ENCODE peak calls at places on chromosomes 3 and 15, in four cellular contexts. K is stomach, M is GM12878, U is H1. X is an unnamed sample.

GRCh38 chr3:13287833-13288232 is 132.3 kb downstream of the NUP210 start:
- DNase-seq in M (no peak), K (no peak), U (no peak), X (no peak)

GRCh38 chr3:126358038-126358815 is 1.0 kb upstream of the KLF15 start:
- DNase-seq in U (peak; percentile 75), M (no peak), K (no peak), X (no peak)

GRCh38 chr3:10410383-10411002 is 89.6 kb upstream of the SEC13 start:
- DNase-seq in U (no peak), K (no peak), M (no peak), X (no peak)

GRCh38 chr3:189324538-189325138 is 152.9 kb downstream of the TPRG1 start:
- DNase-seq in U (no peak), M (peak; percentile 94), K (peak; percentile 78), X (peak; percentile 20)

GRCh38 chr3:43649365-43649968 is 27.7 kb upstream of the ANO10 start:
- DNase-seq in K (no peak), M (no peak), U (no peak), X (no peak)

GRCh38 chr3:32699429-32699828 is 14.4 kb downstream of the CNOT10 start:
- DNase-seq in U (no peak), K (no peak), M (no peak), X (no peak)

GRCh38 chr3:42685891-42686820 is 819 bp downstream of the KLHL40 start:
- DNase-seq in M (no peak), U (no peak), K (no peak), X (no peak)

GRCh38 chr3:14921811-14922705 is 25.3 kb upstream of the NR2C2 start:
- DNase-seq in M (no peak), U (no peak), K (peak; percentile 18), X (no peak)

GRCh38 chr15:56049577-56049976 is 56.2 kb upstream of the NEDD4 start:
- DNase-seq in U (no peak), M (no peak), K (no peak), X (no peak)

GRCh38 chr15:56053046-56053400 is 59.6 kb upstream of the NEDD4 start:
- DNase-seq in U (no peak), M (no peak), K (no peak), X (no peak)

GRCh38 chr15:56056626-56057025 is 63.2 kb upstream of the NEDD4 start:
- DNase-seq in U (no peak), M (no peak), K (no peak), X (no peak)

GRCh38 chr15:56051700-56052099 is 58.3 kb upstream of the NEDD4 start:
- DNase-seq in K (no peak), U (no peak), M (no peak), X (no peak)

GRCh38 chr15:56052389-56053045 is 59.1 kb upstream of the NEDD4 start:
- DNase-seq in U (no peak), K (no peak), M (no peak), X (peak; percentile 15)
- TF ChIP-seq POLR2AphosphoS5 in U (no peak), K (no peak), M (no peak), X (no peak)

GRCh38 chr3:38560284-38560683 is 64.1 kb downstream of the EXOG start:
- DNase-seq in U (no peak), M (no peak), K (peak; percentile 1), X (no peak)
- TF ChIP-seq POLR2A in U (no peak), M (no peak), K (no peak), X (no peak)

GRCh38 chr3:171862392-171862791 is 19.2 kb downstream of the TMEM212 start:
- DNase-seq in K (no peak), M (no peak), U (no peak), X (no peak)

GRCh38 chr3:171863920-171864319 is 20.8 kb downstream of the TMEM212 start:
- DNase-seq in M (no peak), U (no peak), K (no peak), X (no peak)

GRCh38 chr3:171860830-171861535 is 17.8 kb downstream of the TMEM212 start:
- DNase-seq in U (no peak), K (peak; percentile 35), M (no peak), X (no peak)

GRCh38 chr3:171865191-171865865 is 22.2 kb downstream of the TMEM212 start:
- DNase-seq in M (no peak), K (no peak), U (no peak), X (no peak)

GRCh38 chr3:171862993-171863521 is 19.9 kb downstream of the TMEM212 start:
- DNase-seq in U (no peak), M (no peak), K (no peak), X (no peak)
- TF ChIP-seq POLR2AphosphoS5 in U (no peak), M (no peak), K (no peak), X (no peak)

GRCh38 chr3:38454179-38454883 is 641 bp downstream of the ACVR2B start:
- DNase-seq in U (peak; percentile 67), M (no peak), K (peak; percentile 65), X (peak; percentile 52)
- TF ChIP-seq POLR2A in U (peak; percentile 42), M (peak; percentile 14), K (no peak), X (peak; percentile 35)

GRCh38 chr3:120417272-120417911 is 33.4 kb downstream of the FSTL1 start:
- DNase-seq in U (peak; percentile 93), K (peak; percentile 93), M (peak; percentile 90), X (peak; percentile 69)
- TF ChIP-seq POLR2AphosphoS5 in U (no peak), K (peak; percentile 49), M (no peak), X (no peak)

DNA sequence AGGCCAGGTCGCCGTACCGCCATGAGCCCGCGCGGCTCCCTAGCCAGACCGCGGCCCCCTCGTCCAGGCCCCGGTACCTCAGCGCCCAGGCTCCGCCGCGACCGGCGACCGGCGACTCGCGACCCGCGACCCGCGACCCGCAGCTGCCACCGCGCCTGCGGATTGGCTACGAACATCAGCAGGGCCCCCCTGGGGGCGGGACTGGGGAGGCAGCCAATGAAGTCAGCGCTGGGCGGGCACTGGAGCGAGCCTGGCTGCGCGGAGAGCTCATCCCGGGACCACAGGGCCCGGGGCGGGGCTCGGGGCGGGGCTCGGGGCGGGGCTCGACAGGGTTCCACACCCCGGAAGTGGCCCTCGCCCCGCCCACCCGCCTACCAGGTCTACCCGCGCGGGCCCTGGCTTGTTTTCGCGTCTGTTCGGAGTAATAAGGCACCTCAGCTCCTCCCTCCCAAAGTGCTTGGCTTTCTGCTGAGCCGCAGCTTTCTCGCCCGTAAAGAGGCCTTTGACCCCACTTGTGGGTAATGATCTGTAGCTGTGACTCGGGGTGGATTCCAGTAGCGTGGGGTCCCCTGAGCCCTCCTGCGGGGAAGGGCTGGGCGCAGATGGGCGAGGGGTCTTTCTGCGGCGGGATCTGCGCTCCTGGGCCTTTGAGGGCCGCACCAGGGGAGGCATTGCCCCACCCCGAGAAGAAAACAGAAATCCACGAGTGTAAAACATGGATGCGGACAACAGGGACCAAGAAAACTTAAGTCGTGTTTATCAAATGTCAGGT is at the start of gene LYSMD4:
- DNase-seq in U (peak; percentile 97), K (peak; percentile 99), M (peak; percentile 58), X (peak; percentile 99)
- TF ChIP-seq POLR2A in U (no peak), K (no peak), M (peak; percentile 83), X (peak; percentile 70)